ENCODE peak calls at places on chromosomes 11 and 22, in seven cellular contexts. One of them, this sample, is unnamed.

GRCh38 chr11:112584674-112585073 is 324.0 kb upstream of the PLET1 start:
- DNase-seq in fibroblast of mammary gland: no peak
- DNase-seq in SK-N-SH: no peak
- DNase-seq in neural crest cell: no peak
- DNase-seq in GM06990: peak
- DNase-seq in RWPE1: peak
- DNase-seq in progenitor cell of endocrine pancreas: no peak
- DNase-seq in this sample: no peak

GRCh38 chr22:35045451-35045850 is 20.5 kb upstream of the ISX start:
- DNase-seq in fibroblast of mammary gland: no peak
- DNase-seq in SK-N-SH: no peak
- DNase-seq in neural crest cell: no peak
- DNase-seq in GM06990: no peak
- DNase-seq in RWPE1: no peak
- DNase-seq in progenitor cell of endocrine pancreas: no peak
- DNase-seq in this sample: no peak

GRCh38 chr22:30224161-30224857 is 22.2 kb downstream of the LIF start:
- DNase-seq in fibroblast of mammary gland: no peak
- DNase-seq in SK-N-SH: no peak
- DNase-seq in neural crest cell: no peak
- DNase-seq in GM06990: no peak
- DNase-seq in RWPE1: no peak
- DNase-seq in progenitor cell of endocrine pancreas: no peak
- DNase-seq in this sample: no peak

GRCh38 chr11:10809373-10810199 is 860 bp upstream of the EIF4G2 start:
- DNase-seq in fibroblast of mammary gland: peak
- DNase-seq in SK-N-SH: no peak
- DNase-seq in neural crest cell: no peak
- DNase-seq in GM06990: no peak
- DNase-seq in RWPE1: peak
- DNase-seq in progenitor cell of endocrine pancreas: no peak
- DNase-seq in this sample: peak

GRCh38 chr22:49325531-49326395 is 501.9 kb downstream of the BRD1 start:
- DNase-seq in fibroblast of mammary gland: no peak
- DNase-seq in SK-N-SH: no peak
- DNase-seq in neural crest cell: no peak
- DNase-seq in GM06990: no peak
- DNase-seq in RWPE1: no peak
- DNase-seq in progenitor cell of endocrine pancreas: peak
- DNase-seq in this sample: no peak

GRCh38 chr11:9771126-9771624 is 107.3 kb downstream of the SWAP70 start:
- DNase-seq in fibroblast of mammary gland: no peak
- DNase-seq in SK-N-SH: no peak
- DNase-seq in neural crest cell: no peak
- DNase-seq in GM06990: no peak
- DNase-seq in RWPE1: no peak
- DNase-seq in progenitor cell of endocrine pancreas: no peak
- DNase-seq in this sample: no peak

GRCh38 chr22:43182118-43182517 is 4.8 kb downstream of the TTLL12 start:
- DNase-seq in fibroblast of mammary gland: no peak
- DNase-seq in SK-N-SH: no peak
- DNase-seq in neural crest cell: no peak
- DNase-seq in GM06990: no peak
- DNase-seq in RWPE1: no peak
- DNase-seq in progenitor cell of endocrine pancreas: no peak
- DNase-seq in this sample: no peak

GRCh38 chr11:37788141-37788877 is 1190.3 kb upstream of the RAG2 start:
- DNase-seq in fibroblast of mammary gland: peak
- DNase-seq in SK-N-SH: no peak
- DNase-seq in neural crest cell: no peak
- DNase-seq in GM06990: no peak
- DNase-seq in RWPE1: peak
- DNase-seq in progenitor cell of endocrine pancreas: no peak
- DNase-seq in this sample: peak

GRCh38 chr11:9825315-9825714 is 161.4 kb downstream of the SWAP70 start:
- DNase-seq in fibroblast of mammary gland: peak
- DNase-seq in SK-N-SH: no peak
- DNase-seq in neural crest cell: no peak
- DNase-seq in GM06990: no peak
- DNase-seq in RWPE1: peak
- DNase-seq in progenitor cell of endocrine pancreas: no peak
- DNase-seq in this sample: peak

GRCh38 chr22:44931077-44931540 is 78.7 kb downstream of the PHF21B start:
- DNase-seq in fibroblast of mammary gland: peak
- DNase-seq in SK-N-SH: peak
- DNase-seq in neural crest cell: no peak
- DNase-seq in GM06990: no peak
- DNase-seq in RWPE1: no peak
- DNase-seq in progenitor cell of endocrine pancreas: no peak
- DNase-seq in this sample: peak

GRCh38 chr11:8345179-8345578 is 81.5 kb upstream of the LMO1 start:
- DNase-seq in fibroblast of mammary gland: no peak
- DNase-seq in SK-N-SH: no peak
- DNase-seq in neural crest cell: no peak
- DNase-seq in GM06990: no peak
- DNase-seq in RWPE1: no peak
- DNase-seq in progenitor cell of endocrine pancreas: no peak
- DNase-seq in this sample: no peak

GRCh38 chr11:8340299-8340698 is 76.6 kb upstream of the LMO1 start:
- DNase-seq in fibroblast of mammary gland: no peak
- DNase-seq in SK-N-SH: no peak
- DNase-seq in neural crest cell: no peak
- DNase-seq in GM06990: no peak
- DNase-seq in RWPE1: no peak
- DNase-seq in progenitor cell of endocrine pancreas: no peak
- DNase-seq in this sample: no peak

GRCh38 chr11:8344346-8344745 is 80.7 kb upstream of the LMO1 start:
- DNase-seq in fibroblast of mammary gland: no peak
- DNase-seq in SK-N-SH: no peak
- DNase-seq in neural crest cell: no peak
- DNase-seq in GM06990: no peak
- DNase-seq in RWPE1: no peak
- DNase-seq in progenitor cell of endocrine pancreas: no peak
- DNase-seq in this sample: no peak

GRCh38 chr11:8341966-8342365 is 78.3 kb upstream of the LMO1 start:
- DNase-seq in fibroblast of mammary gland: no peak
- DNase-seq in SK-N-SH: no peak
- DNase-seq in neural crest cell: no peak
- DNase-seq in GM06990: no peak
- DNase-seq in RWPE1: no peak
- DNase-seq in progenitor cell of endocrine pancreas: no peak
- DNase-seq in this sample: no peak

DNA sequence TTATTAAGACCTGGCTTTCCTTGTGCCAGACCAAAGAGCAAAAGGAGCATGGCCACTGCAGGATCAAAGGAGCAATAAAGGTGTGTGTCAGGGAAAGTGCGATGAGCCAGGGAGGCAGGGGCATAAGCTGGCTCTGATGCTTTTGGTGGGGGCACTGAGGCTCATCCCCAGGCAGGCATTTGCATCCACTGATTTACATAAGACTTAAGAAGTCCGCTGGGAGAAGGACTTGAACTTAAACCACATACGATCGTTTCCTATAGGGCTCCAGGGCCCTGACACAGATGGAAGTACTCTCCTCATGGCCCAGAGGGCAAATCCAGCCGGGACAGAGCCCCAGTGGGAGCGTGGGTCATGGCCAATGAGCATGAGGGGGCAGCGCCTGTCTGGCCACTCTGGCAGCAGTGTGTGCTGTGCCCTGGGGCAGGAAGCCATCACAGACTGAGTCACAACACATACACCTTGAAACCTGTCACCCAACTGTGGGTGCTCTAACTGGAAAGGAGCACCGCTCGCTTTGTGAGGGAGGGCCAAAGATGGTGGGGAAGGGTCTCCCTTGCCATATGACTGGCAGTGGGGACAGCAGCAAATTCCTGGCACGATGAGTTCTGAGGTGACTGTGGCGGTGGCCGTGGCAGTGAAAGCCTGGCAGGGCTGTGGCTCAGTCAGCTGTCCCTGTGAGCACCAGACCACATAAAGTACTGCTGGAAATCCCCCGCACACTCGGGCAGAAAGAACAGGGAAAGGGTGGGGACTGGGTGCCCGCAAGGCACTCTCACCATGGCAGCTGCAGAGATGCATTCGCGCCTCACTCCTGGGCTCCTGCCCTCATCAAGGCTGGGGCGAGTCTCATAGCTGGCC is 79.4 kb upstream of the LMO1 start:
- DNase-seq in fibroblast of mammary gland: no peak
- DNase-seq in SK-N-SH: peak
- DNase-seq in neural crest cell: no peak
- DNase-seq in GM06990: peak
- DNase-seq in RWPE1: no peak
- DNase-seq in progenitor cell of endocrine pancreas: no peak
- DNase-seq in this sample: no peak
- TF ChIP-seq CTCF in fibroblast of mammary gland: no peak
- TF ChIP-seq CTCF in SK-N-SH: no peak
- TF ChIP-seq CTCF in neural crest cell: no peak
- TF ChIP-seq CTCF in GM06990: no peak
- TF ChIP-seq CTCF in RWPE1: no peak
- TF ChIP-seq CTCF in progenitor cell of endocrine pancreas: no peak
- TF ChIP-seq CTCF in this sample: no peak

DNA sequence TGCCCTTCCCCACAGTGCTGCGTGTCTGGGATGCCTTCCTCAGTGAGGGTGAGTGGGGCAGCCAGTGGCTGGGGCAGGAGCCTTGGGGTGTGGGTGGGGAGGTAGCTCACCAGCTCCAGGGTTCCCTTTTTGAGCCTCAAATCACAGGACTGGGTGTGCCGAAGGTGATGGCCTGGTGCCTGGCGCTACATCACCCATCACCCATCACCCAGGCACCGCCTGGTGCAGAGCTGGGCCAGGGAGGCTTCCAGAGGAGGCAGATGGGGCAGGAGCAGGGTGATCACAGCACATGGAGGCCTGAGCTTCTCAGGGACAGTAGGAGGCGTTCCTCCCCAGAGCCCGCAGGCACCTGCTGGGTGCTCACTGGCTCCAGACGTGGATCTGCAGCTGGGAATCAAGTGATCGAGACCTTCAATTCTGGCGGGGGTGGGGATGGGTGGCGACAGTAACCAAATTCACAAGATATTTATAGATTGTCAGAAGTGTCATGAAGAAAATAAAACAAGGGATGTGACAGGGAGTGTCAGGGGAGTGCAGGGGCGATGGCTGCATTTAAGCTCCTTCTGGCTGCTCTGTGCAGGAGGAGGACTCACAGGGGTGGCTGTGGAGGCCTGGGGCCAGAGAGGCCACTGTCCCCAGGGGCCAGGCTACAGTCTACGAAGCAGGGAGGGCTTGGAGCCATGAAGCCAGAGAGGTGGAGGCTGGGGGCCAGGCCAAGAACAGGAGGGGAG is 3.3 kb downstream of the TBC1D10C start:
- DNase-seq in fibroblast of mammary gland: no peak
- DNase-seq in SK-N-SH: peak
- DNase-seq in neural crest cell: no peak
- DNase-seq in GM06990: no peak
- DNase-seq in RWPE1: no peak
- DNase-seq in progenitor cell of endocrine pancreas: no peak
- DNase-seq in this sample: no peak
- TF ChIP-seq CTCF in fibroblast of mammary gland: no peak
- TF ChIP-seq CTCF in SK-N-SH: no peak
- TF ChIP-seq CTCF in neural crest cell: no peak
- TF ChIP-seq CTCF in GM06990: no peak
- TF ChIP-seq CTCF in RWPE1: no peak
- TF ChIP-seq CTCF in progenitor cell of endocrine pancreas: no peak
- TF ChIP-seq CTCF in this sample: no peak

GRCh38 chr11:14977481-14977880 is 5.3 kb upstream of the CALCA start:
- DNase-seq in fibroblast of mammary gland: no peak
- DNase-seq in SK-N-SH: no peak
- DNase-seq in neural crest cell: no peak
- DNase-seq in GM06990: no peak
- DNase-seq in RWPE1: no peak
- DNase-seq in progenitor cell of endocrine pancreas: no peak
- DNase-seq in this sample: no peak

GRCh38 chr11:14972581-14973490 is 685 bp upstream of the CALCA start:
- DNase-seq in fibroblast of mammary gland: no peak
- DNase-seq in SK-N-SH: peak
- DNase-seq in neural crest cell: no peak
- DNase-seq in GM06990: no peak
- DNase-seq in RWPE1: no peak
- DNase-seq in progenitor cell of endocrine pancreas: no peak
- DNase-seq in this sample: peak

GRCh38 chr11:14974021-14974698 is 2.0 kb upstream of the CALCA start:
- DNase-seq in fibroblast of mammary gland: no peak
- DNase-seq in SK-N-SH: peak
- DNase-seq in neural crest cell: no peak
- DNase-seq in GM06990: peak
- DNase-seq in RWPE1: no peak
- DNase-seq in progenitor cell of endocrine pancreas: no peak
- DNase-seq in this sample: no peak

GRCh38 chr11:14973621-14974020 is 1.5 kb upstream of the CALCA start:
- DNase-seq in fibroblast of mammary gland: no peak
- DNase-seq in SK-N-SH: peak
- DNase-seq in neural crest cell: peak
- DNase-seq in GM06990: peak
- DNase-seq in RWPE1: no peak
- DNase-seq in progenitor cell of endocrine pancreas: peak
- DNase-seq in this sample: no peak

GRCh38 chr11:14974723-14975587 is 2.8 kb upstream of the CALCA start:
- DNase-seq in fibroblast of mammary gland: peak
- DNase-seq in SK-N-SH: peak
- DNase-seq in neural crest cell: peak
- DNase-seq in GM06990: peak
- DNase-seq in RWPE1: no peak
- DNase-seq in progenitor cell of endocrine pancreas: peak
- DNase-seq in this sample: no peak
- TF ChIP-seq CTCF in fibroblast of mammary gland: peak
- TF ChIP-seq CTCF in SK-N-SH: peak
- TF ChIP-seq CTCF in neural crest cell: peak
- TF ChIP-seq CTCF in GM06990: peak
- TF ChIP-seq CTCF in RWPE1: no peak
- TF ChIP-seq CTCF in progenitor cell of endocrine pancreas: peak
- TF ChIP-seq CTCF in this sample: peak

DNA sequence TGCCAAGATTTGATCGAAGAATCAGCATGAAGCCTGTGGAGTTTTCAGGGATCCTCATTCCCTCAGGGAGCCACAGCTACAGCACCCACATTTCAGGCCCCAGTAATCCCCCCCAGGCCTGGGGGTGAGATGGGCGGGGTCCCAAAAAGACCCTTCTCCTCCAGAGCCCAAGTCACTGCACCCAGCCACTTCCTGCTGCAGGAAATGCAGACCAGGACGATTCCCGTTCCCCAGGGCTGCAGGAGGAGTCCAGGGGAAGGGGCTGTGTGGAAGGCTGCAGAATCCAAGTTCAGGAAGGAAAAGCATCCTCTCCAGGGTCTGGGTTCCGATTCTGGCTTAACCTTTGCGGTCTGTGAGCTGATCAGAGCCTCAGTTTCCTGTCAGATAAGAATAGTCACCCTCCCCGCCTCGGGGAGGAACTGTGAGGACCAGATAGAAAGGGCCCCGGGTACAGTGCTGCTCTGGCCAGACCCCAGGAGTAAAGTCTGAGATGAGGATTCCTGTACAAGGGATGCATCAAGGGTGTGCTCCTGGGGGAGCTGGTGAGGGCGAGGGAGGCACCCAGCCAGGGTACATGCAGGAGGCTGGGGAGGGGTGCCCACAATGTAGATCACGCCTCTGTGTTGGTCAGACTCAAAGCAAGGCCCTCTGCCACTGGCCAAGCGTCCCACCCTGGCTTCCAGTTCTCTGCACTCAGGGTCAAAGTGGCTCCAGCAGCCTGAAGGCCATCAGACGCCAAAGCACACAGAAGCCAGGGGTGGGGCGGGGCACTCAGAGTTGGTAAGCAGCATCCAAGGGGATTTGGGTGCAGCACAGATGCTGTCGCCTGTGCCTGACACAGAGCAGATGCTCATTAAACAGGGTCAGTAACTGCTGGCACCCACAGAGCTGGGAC is 30.1 kb upstream of the TP53I11 start:
- DNase-seq in fibroblast of mammary gland: no peak
- DNase-seq in SK-N-SH: no peak
- DNase-seq in neural crest cell: no peak
- DNase-seq in GM06990: no peak
- DNase-seq in RWPE1: no peak
- DNase-seq in progenitor cell of endocrine pancreas: no peak
- DNase-seq in this sample: no peak
- TF ChIP-seq CTCF in fibroblast of mammary gland: no peak
- TF ChIP-seq CTCF in SK-N-SH: no peak
- TF ChIP-seq CTCF in neural crest cell: no peak
- TF ChIP-seq CTCF in GM06990: no peak
- TF ChIP-seq CTCF in RWPE1: no peak
- TF ChIP-seq CTCF in progenitor cell of endocrine pancreas: no peak
- TF ChIP-seq CTCF in this sample: no peak

This sample was measured in foreskin fibroblast.